ENCODE peak calls at places on chromosome 1, in nine cellular contexts. P is mesenchymal stem cell; T is thoracic aorta; Q is aorta; E is thyroid gland; G is suprapubic skin; W is colonic mucosa; M is CD4-positive, CD25-positive, alpha-beta regulatory T cell; F is spleen. I is an unnamed sample.

GRCh38 chr1:116943438-116943837 is 33.7 kb downstream of the PTGFRN start:
- DNase-seq in P (no peak), T (no peak), Q (no peak), E (no peak), G (no peak), W (no peak), M (no peak), F (no peak), I (no peak)

GRCh38 chr1:90414201-90414600 is 302.9 kb downstream of the BARHL2 start:
- DNase-seq in P (no peak), T (no peak), Q (no peak), E (peak; percentile 23), G (no peak), W (no peak), M (no peak), F (no peak), I (no peak)

GRCh38 chr1:167562697-167563096 is 9.1 kb upstream of the CREG1 start:
- DNase-seq in P (peak; percentile 62), T (no peak), Q (no peak), E (no peak), G (no peak), W (no peak), M (no peak), F (no peak), I (no peak)

GRCh38 chr1:82994866-82995370 is 1004.0 kb downstream of the TTLL7 start:
- DNase-seq in P (no peak), T (no peak), Q (no peak), E (no peak), G (no peak), W (no peak), M (no peak), F (no peak), I (no peak)

GRCh38 chr1:200207711-200208126 is 180.2 kb downstream of the NR5A2 start:
- DNase-seq in P (no peak), T (no peak), Q (no peak), E (no peak), G (no peak), W (no peak), M (no peak), F (no peak), I (no peak)

GRCh38 chr1:162215902-162216301 is 146.4 kb downstream of the NOS1AP start:
- DNase-seq in P (no peak), T (no peak), Q (no peak), E (no peak), G (no peak), W (peak; percentile 67), M (no peak), F (no peak), I (no peak)

GRCh38 chr1:26971590-26971989 is 11.3 kb upstream of the KDF1 start:
- DNase-seq in P (no peak), T (no peak), Q (no peak), E (no peak), G (no peak), W (no peak), M (no peak), F (no peak), I (no peak)

GRCh38 chr1:15272009-15272781 is 25.2 kb downstream of the FHAD1 start:
- DNase-seq in P (peak; percentile 82), T (peak; percentile 27), Q (peak; percentile 76), E (peak; percentile 50), G (no peak), W (peak; percentile 81), M (no peak), F (no peak), I (no peak)

GRCh38 chr1:30452925-30453324 is 270.5 kb downstream of the MATN1 start:
- DNase-seq in P (no peak), T (no peak), Q (no peak), E (no peak), G (peak; percentile 11), W (peak; percentile 5), M (no peak), F (peak; percentile 21), I (no peak)

GRCh38 chr1:154583691-154584212 is 16.2 kb downstream of the CHRNB2 start:
- DNase-seq in P (peak; percentile 52), T (no peak), Q (no peak), E (no peak), G (no peak), W (no peak), M (no peak), F (no peak), I (no peak)

GRCh38 chr1:157369808-157370521 is 182.3 kb downstream of the FCRL5 start:
- DNase-seq in P (peak; percentile 66), T (no peak), Q (no peak), E (peak; percentile 31), G (no peak), W (peak; percentile 79), M (peak; percentile 3), F (no peak), I (no peak)

GRCh38 chr1:109161836-109162606 is 48.1 kb downstream of the ELAPOR1 start:
- DNase-seq in P (peak; percentile 93), T (no peak), Q (peak; percentile 75), E (peak; percentile 77), G (no peak), W (no peak), M (no peak), F (peak; percentile 83), I (peak; percentile 25)

GRCh38 chr1:200343874-200344273 is 66.0 kb downstream of the ZNF281 start:
- DNase-seq in P (no peak), T (no peak), Q (no peak), E (no peak), G (no peak), W (no peak), M (no peak), F (no peak), I (no peak)

GRCh38 chr1:7745783-7746182 is 25.3 kb upstream of the VAMP3 start:
- DNase-seq in P (no peak), T (no peak), Q (no peak), E (peak; percentile 16), G (no peak), W (no peak), M (no peak), F (no peak), I (no peak)

GRCh38 chr1:183330335-183330734 is 87.8 kb downstream of the NMNAT2 start:
- DNase-seq in P (no peak), T (no peak), Q (no peak), E (peak; percentile 33), G (no peak), W (no peak), M (no peak), F (no peak), I (no peak)

GRCh38 chr1:206502403-206502802 is 4.9 kb upstream of the RASSF5 start:
- DNase-seq in P (no peak), T (no peak), Q (peak; percentile 17), E (no peak), G (no peak), W (no peak), M (no peak), F (peak; percentile 45), I (no peak)

GRCh38 chr1:206503591-206504362 is 3.6 kb upstream of the RASSF5 start:
- DNase-seq in P (peak; percentile 98), T (peak; percentile 54), Q (peak; percentile 85), E (no peak), G (peak; percentile 83), W (no peak), M (no peak), F (peak; percentile 31), I (no peak)

GRCh38 chr1:206502813-206503212 is 4.5 kb upstream of the RASSF5 start:
- DNase-seq in P (peak; percentile 44), T (no peak), Q (peak; percentile 23), E (no peak), G (no peak), W (no peak), M (no peak), F (no peak), I (no peak)

GRCh38 chr1:206500046-206500445 is 7.3 kb upstream of the RASSF5 start:
- DNase-seq in P (no peak), T (no peak), Q (peak; percentile 23), E (no peak), G (no peak), W (no peak), M (no peak), F (peak; percentile 40), I (no peak)

DNA sequence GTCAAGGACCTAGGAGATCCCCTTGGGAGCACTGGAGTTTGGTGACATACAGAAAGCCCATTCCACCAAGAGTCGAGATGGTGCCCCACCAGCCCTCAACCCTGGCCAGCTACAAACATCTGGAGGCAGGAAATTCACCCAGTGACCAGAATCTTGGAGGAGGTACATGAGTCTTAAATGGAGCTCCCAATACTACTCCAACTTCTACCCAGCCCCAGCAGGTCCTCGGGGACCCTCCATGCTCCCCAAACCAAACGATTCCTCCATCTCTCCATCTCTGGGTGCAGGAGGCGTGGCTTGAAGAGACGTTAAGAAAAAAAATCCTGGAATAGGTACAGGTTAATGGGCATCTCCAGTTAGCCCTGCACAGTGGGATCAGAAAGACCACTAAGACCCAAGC is 5.5 kb upstream of the RASSF5 start:
- DNase-seq in P (no peak), T (no peak), Q (no peak), E (no peak), G (no peak), W (no peak), M (no peak), F (peak; percentile 23), I (no peak)
- H3K27ac ChIP-seq in P (peak overlapping the region; percentile 53), T (peak overlapping the region; percentile 92), Q (no peak overlapping the region), E (peak overlapping the region; percentile 93), G (no peak overlapping the region), W (no peak overlapping the region), M (no peak overlapping the region), F (peak overlapping the region; percentile 60), I (peak overlapping the region; percentile 54)

GRCh38 chr1:246261641-246262040 is 245.4 kb downstream of the SMYD3 start:
- DNase-seq in P (no peak), T (no peak), Q (no peak), E (no peak), G (no peak), W (no peak), M (no peak), F (no peak), I (no peak)
- H3K27ac ChIP-seq in P (no peak overlapping the region), T (no peak overlapping the region), Q (no peak overlapping the region), E (no peak overlapping the region), G (no peak overlapping the region), W (no peak overlapping the region), M (no peak overlapping the region), F (no peak overlapping the region), I (no peak overlapping the region)

DNA sequence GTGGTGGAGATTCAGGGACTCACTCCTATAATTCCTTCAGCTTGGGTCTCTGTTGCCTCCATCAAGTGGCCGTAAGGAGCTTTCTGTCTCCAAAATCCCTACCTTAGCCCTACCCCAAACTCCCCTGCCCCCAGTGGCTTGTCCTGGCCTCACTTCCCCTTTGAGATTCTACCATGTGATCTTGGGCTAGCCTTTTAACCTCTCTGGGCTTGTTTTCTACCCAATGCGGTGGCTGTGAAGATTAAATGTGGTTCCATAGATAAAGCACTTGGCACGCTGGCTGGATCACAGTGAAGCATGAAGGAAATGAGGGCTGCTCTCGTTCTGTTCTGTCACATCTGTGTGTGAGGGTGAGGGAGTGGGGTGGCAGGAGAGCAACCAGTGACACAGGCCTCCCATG is 43.6 kb downstream of the FAAH start:
- DNase-seq in P (no peak), T (no peak), Q (no peak), E (no peak), G (no peak), W (no peak), M (no peak), F (no peak), I (no peak)
- H3K27ac ChIP-seq in P (no peak overlapping the region), T (no peak overlapping the region), Q (no peak overlapping the region), E (no peak overlapping the region), G (no peak overlapping the region), W (no peak overlapping the region), M (no peak overlapping the region), F (no peak overlapping the region), I (no peak overlapping the region)

DNA sequence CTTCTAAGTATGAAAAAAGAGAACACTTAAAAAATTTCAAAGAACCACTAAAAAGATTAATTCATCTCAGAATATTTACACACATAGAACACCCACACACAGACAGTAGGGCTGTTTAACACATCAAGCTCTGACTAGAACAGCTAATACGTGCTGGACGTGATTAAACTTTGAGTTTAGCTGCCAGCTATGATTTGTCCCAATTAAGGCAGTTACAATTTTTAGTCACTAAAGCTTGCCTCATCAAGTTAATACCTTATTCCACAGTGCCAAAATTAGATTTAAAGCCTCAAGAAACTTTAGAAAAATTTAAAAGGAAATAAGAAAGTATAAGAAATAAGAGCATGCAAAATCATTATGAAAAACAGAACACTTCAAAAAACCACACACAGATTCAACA is 18.9 kb downstream of the SLC16A1 start:
- DNase-seq in P (no peak), T (no peak), Q (no peak), E (no peak), G (no peak), W (no peak), M (no peak), F (no peak), I (no peak)
- H3K27ac ChIP-seq in P (no peak overlapping the region), T (peak overlapping the region; percentile 29), Q (no peak overlapping the region), E (no peak overlapping the region), G (no peak overlapping the region), W (no peak overlapping the region), M (peak overlapping the region; percentile 45), F (no peak overlapping the region), I (no peak overlapping the region)

I was measured in CD8-positive, alpha-beta memory T cell.